ENCODE peak calls at places on chromosomes 11 and 22, in nine cellular contexts. X is IMR-90, S is GM12878, K is choroid plexus epithelial cell, B is activated B cell treated with CpG ODN at 0.5 μM for 24 hours, C is RWPE1, R is H1, A is lower lobe of right lung, J is testis. E is an unnamed sample.

GRCh38 chr11:120666121-120666639 is 154.6 kb downstream of the GRIK4 start:
- DNase-seq in X (no peak), S (no peak), K (no peak), B (no peak), C (no peak), R (no peak), A (no peak), J (no peak), E (no peak)

GRCh38 chr11:77993902-77994301 is 566 bp downstream of the INTS4 start:
- DNase-seq in X (no peak), S (no peak), K (no peak), B (no peak), C (no peak), R (no peak), A (no peak), J (no peak), E (no peak)

GRCh38 chr11:128620306-128621175 is 33.2 kb upstream of the ETS1 start:
- DNase-seq in X (peak; percentile 33), S (no peak), K (no peak), B (no peak), C (no peak), R (no peak), A (no peak), J (no peak), E (no peak)

GRCh38 chr11:109486129-109486528 is 64.1 kb downstream of the C11orf87 start:
- DNase-seq in X (no peak), S (no peak), K (no peak), B (no peak), C (no peak), R (no peak), A (no peak), J (no peak), E (no peak)

GRCh38 chr11:102111787-102112653 is 1.8 kb downstream of the YAP1 start:
- DNase-seq in X (peak; percentile 94), S (no peak), K (peak; percentile 79), B (no peak), C (peak; percentile 85), R (no peak), A (no peak), J (peak; percentile 60), E (no peak)

GRCh38 chr11:130548491-130548833 is 100.0 kb downstream of the ADAMTS15 start:
- DNase-seq in X (peak; percentile 18), S (no peak), K (no peak), B (no peak), C (no peak), R (no peak), A (no peak), J (no peak), E (no peak)

GRCh38 chr22:21047730-21048129 is 2.0 kb downstream of the LRRC74B start:
- DNase-seq in X (no peak), S (no peak), K (no peak), B (no peak), C (no peak), R (no peak), A (peak; percentile 40), J (no peak), E (no peak)

GRCh38 chr22:32917577-32918375 is 116.3 kb downstream of the TIMP3 start:
- DNase-seq in X (no peak), S (no peak), K (peak; percentile 63), B (no peak), C (no peak), R (no peak), A (no peak), J (no peak), E (no peak)

GRCh38 chr11:12294613-12295012 is 82.8 kb upstream of the PARVA start:
- DNase-seq in X (no peak), S (no peak), K (no peak), B (no peak), C (no peak), R (no peak), A (no peak), J (no peak), E (no peak)

GRCh38 chr11:2762031-2762380 is 62.2 kb upstream of the KCNQ1OT1 start:
- DNase-seq in X (no peak), S (no peak), K (no peak), B (no peak), C (no peak), R (no peak), A (no peak), J (no peak), E (peak; percentile 8)

GRCh38 chr11:119850822-119851409 is 121.9 kb upstream of the NECTIN1 start:
- DNase-seq in X (no peak), S (no peak), K (no peak), B (no peak), C (no peak), R (no peak), A (no peak), J (no peak), E (no peak)

GRCh38 chr22:19492504-19493174 is 12.9 kb downstream of the CDC45 start:
- DNase-seq in X (no peak), S (no peak), K (no peak), B (no peak), C (no peak), R (no peak), A (no peak), J (no peak), E (no peak)

GRCh38 chr11:33172996-33173395 is 11.7 kb upstream of the CSTF3 start:
- DNase-seq in X (peak; percentile 31), S (no peak), K (peak; percentile 69), B (no peak), C (no peak), R (no peak), A (no peak), J (no peak), E (no peak)

GRCh38 chr11:7851391-7851790 is 54.6 kb upstream of the OR5P2 start:
- DNase-seq in X (no peak), S (no peak), K (no peak), B (no peak), C (no peak), R (no peak), A (no peak), J (no peak), E (no peak)

GRCh38 chr11:70582886-70583641 is 184.7 kb downstream of the CTTN start:
- DNase-seq in X (no peak), S (no peak), K (no peak), B (no peak), C (no peak), R (no peak), A (peak; percentile 35), J (no peak), E (no peak)

GRCh38 chr11:34274712-34275398 is 83.0 kb downstream of the ABTB2 start:
- DNase-seq in X (peak; percentile 98), S (no peak), K (peak; percentile 86), B (no peak), C (peak; percentile 99), R (no peak), A (peak; percentile 92), J (peak; percentile 65), E (no peak)

GRCh38 chr11:72788250-72788649 is 5.6 kb downstream of the STARD10 start:
- DNase-seq in X (no peak), S (no peak), K (no peak), B (no peak), C (no peak), R (no peak), A (peak; percentile 69), J (no peak), E (no peak)

GRCh38 chr22:45263790-45264269 is 20.9 kb upstream of the UPK3A start:
- DNase-seq in X (peak; percentile 84), S (no peak), K (peak; percentile 88), B (no peak), C (peak; percentile 70), R (peak; percentile 76), A (peak; percentile 77), J (peak; percentile 87), E (no peak)
- TF ChIP-seq CTCF in X (peak; percentile 92), S (peak; percentile 92), K (peak; percentile 86), B (no peak), C (peak; percentile 69), R (peak; percentile 87), A (peak; percentile 59), J (peak; percentile 90), E (no peak)

DNA sequence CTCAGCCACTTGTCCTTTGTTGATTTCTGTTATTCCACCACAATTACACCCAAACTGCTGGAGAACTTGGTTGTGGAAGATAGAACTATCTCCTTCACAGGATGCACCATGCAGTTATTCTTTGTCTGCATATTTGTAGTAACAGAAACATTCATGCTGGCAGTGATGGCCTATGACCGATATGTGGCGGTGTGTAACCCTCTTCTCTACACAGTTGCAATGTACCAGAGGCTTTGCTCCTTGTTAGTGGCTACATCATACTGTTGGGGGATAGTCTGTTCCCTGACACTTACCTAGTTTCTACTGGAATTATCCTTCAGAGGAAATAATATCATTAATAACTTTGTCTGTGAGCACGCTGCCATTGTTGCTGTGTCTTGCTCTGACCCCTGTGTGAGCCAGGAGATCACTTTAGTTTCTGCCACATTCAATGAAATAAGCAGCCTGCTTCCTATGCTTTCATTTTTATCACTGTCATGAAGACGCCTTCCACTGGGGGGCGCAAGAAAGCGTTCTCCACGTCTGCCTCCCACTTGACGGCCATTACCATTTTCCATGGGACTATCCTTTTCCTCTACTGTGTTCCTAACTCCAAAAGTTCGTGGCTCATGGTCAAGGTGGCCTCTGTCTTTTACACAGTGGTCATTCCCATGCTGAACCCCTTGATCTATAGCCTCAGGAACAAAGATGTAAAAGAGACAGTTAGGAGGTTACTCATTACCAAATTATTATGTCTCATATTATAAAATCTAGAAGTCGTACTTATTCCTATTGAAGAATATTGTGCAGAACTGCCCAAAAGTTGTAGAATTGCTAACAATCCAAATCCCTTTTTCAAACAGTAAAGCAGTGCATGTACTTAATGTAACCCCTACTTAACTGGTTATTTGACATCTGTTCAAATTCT is 53.2 kb downstream of the OR4C6 start:
- DNase-seq in X (no peak), S (no peak), K (no peak), B (no peak), C (no peak), R (peak; percentile 78), A (no peak), J (peak; percentile 82), E (no peak)
- TF ChIP-seq CTCF in X (no peak), S (peak; percentile 28), K (peak; percentile 12), B (no peak), C (peak; percentile 12), R (peak; percentile 54), A (peak; percentile 13), J (no peak), E (no peak)

GRCh38 chr11:57322881-57323467 is 1.8 kb downstream of the TNKS1BP1 start:
- DNase-seq in X (no peak), S (no peak), K (no peak), B (no peak), C (peak; percentile 28), R (no peak), A (no peak), J (no peak), E (no peak)
- TF ChIP-seq CTCF in X (no peak), S (no peak), K (peak; percentile 25), B (no peak), C (no peak), R (no peak), A (no peak), J (no peak), E (no peak)

DNA sequence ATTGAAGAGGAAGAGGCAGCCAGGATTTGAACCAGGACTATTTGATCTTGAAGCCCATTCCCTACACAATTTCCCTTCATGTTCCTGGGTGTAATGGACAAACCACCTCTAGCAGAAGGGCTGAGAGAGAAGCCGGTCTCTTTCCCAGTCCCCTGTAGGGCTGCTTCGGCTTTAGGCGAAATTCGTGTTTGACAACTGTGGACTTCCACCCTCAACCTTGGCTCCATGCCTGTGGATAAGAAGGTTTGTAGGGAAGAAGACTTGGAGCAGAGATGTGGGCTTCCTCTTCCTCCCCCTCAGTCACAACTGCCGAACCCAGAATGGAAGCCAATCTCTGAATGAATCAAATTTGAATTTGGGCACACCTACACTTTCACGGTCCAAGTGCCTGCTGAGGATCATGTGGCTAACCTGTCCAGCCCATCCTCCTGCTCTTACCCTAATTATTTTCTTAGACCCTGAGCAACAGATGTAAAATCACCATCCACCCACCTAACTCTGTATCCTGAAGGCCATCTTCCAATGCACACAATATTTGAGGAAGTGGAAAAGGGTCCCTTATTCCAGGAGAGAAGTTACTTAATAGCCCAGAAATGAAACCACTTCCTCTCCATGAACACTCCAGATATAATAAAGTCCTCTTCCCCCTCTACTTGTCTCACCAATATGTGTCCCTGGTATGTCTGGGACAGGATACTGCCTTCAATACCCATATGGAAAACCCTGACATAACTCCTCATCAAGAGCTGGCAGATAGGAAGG is 10.1 kb upstream of the SCN2B start:
- DNase-seq in X (no peak), S (no peak), K (no peak), B (no peak), C (no peak), R (no peak), A (no peak), J (no peak), E (no peak)
- TF ChIP-seq CTCF in X (no peak), S (no peak), K (no peak), B (no peak), C (no peak), R (no peak), A (no peak), J (no peak), E (no peak)

E was measured in natural killer cell.